ENCODE peak calls at places on chromosomes 3 and 15, in eight cellular contexts. D is GM12878, N is sigmoid colon, K is stomach, E is suprapubic skin, V is transverse colon, M is HepG2, Z is K562. Y is an unnamed sample.
A peak's percentile ranks its signal among the peaks of the same experiment; 100 is the strongest.

GRCh38 chr3:16174389-16174788 is at the start of gene GALNT15:
- DNase-seq in D (no peak), N (peak; percentile 96), K (peak; percentile 69), E (peak; percentile 94), V (peak; percentile 70), M (no peak), Z (no peak), Y (peak; percentile 63)

GRCh38 chr15:101240364-101240763 is 11.5 kb downstream of the CHSY1 start:
- DNase-seq in D (no peak), N (no peak), K (no peak), E (no peak), V (no peak), M (no peak), Z (no peak), Y (no peak)

GRCh38 chr3:171156455-171157005 is 130.0 kb upstream of the SLC2A2 start:
- DNase-seq in D (no peak), N (no peak), K (no peak), E (no peak), V (no peak), M (peak; percentile 15), Z (peak; percentile 74), Y (no peak)

GRCh38 chr3:194536883-194537637 is 50.3 kb upstream of the ATP13A3 start:
- DNase-seq in D (no peak), N (peak; percentile 75), K (peak; percentile 80), E (no peak), V (peak; percentile 89), M (peak; percentile 70), Z (no peak), Y (no peak)

GRCh38 chr3:156581954-156582353 is 27.0 kb upstream of the SSR3 start:
- DNase-seq in D (no peak), N (no peak), K (no peak), E (no peak), V (no peak), M (no peak), Z (no peak), Y (no peak)

GRCh38 chr3:119245778-119246177 is 5.1 kb upstream of the B4GALT4 start:
- DNase-seq in D (no peak), N (no peak), K (peak; percentile 63), E (no peak), V (no peak), M (no peak), Z (peak; percentile 28), Y (no peak)

GRCh38 chr15:92930776-92931175 is 30.7 kb downstream of the CHD2 start:
- DNase-seq in D (no peak), N (no peak), K (no peak), E (no peak), V (no peak), M (no peak), Z (no peak), Y (no peak)

GRCh38 chr15:80474751-80475295 is 70.6 kb downstream of the ARNT2 start:
- DNase-seq in D (no peak), N (no peak), K (no peak), E (no peak), V (no peak), M (no peak), Z (no peak), Y (no peak)

GRCh38 chr15:83207622-83208356 is at the start of gene HDGFL3:
- DNase-seq in D (no peak), N (peak; percentile 81), K (peak; percentile 46), E (peak; percentile 76), V (peak; percentile 45), M (no peak), Z (peak; percentile 60), Y (peak; percentile 32)

GRCh38 chr3:73624363-73625123 is at the start of gene PDZRN3:
- DNase-seq in D (no peak), N (peak; percentile 85), K (peak; percentile 55), E (peak; percentile 72), V (peak; percentile 65), M (no peak), Z (no peak), Y (no peak)

GRCh38 chr3:55500555-55501340 is 13.6 kb upstream of the WNT5A start:
- DNase-seq in D (no peak), N (no peak), K (no peak), E (no peak), V (no peak), M (no peak), Z (no peak), Y (no peak)

GRCh38 chr15:79209116-79209515 is 73.4 kb upstream of the ANKRD34C start:
- DNase-seq in D (no peak), N (no peak), K (no peak), E (no peak), V (no peak), M (peak; percentile 27), Z (no peak), Y (no peak)

GRCh38 chr3:5126586-5126985 is 4.5 kb downstream of the ARL8B start:
- DNase-seq in D (no peak), N (no peak), K (no peak), E (no peak), V (no peak), M (no peak), Z (no peak), Y (no peak)

GRCh38 chr3:181727122-181728036 is 15.7 kb downstream of the SOX2 start:
- DNase-seq in D (no peak), N (no peak), K (peak; percentile 40), E (no peak), V (no peak), M (no peak), Z (no peak), Y (peak; percentile 64)

GRCh38 chr3:189490337-189490736 is 140.9 kb upstream of the TP63 start:
- DNase-seq in D (no peak), N (no peak), K (no peak), E (no peak), V (no peak), M (no peak), Z (no peak), Y (no peak)

DNA sequence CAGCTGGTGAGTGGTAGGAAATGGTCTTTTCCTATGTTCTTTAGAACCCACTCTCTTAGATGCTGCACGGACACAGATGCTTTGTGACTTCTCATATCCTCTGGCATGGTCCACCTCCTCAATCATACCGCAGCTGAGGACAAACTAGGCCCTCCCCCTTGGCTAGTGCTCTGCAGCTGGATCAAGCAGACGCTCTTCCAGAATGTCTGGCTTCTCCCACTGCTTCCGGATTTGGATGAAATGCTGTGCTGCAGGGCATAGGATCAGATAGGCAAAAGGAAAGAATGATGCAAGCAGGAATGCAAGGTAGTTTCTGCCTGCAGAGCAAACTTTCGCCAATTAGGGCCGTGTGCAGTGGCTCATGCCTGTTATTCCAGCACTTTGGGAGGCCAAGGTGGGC is 75.7 kb upstream of the SLC4A7 start:
- DNase-seq in D (no peak), N (peak; percentile 77), K (no peak), E (peak; percentile 71), V (no peak), M (no peak), Z (no peak), Y (no peak)
- TF ChIP-seq POLR2AphosphoS5 in D (no peak), N (no peak), K (no peak), E (peak; percentile 42), V (no peak), M (no peak), Z (no peak), Y (no peak)

GRCh38 chr3:141865101-141865500 is 11.3 kb upstream of the ATP1B3 start:
- DNase-seq in D (no peak), N (no peak), K (no peak), E (no peak), V (no peak), M (no peak), Z (no peak), Y (peak; percentile 68)
- TF ChIP-seq EP300 in D (no peak), N (no peak), K (no peak), E (no peak), V (no peak), M (no peak), Z (no peak), Y (no peak)

GRCh38 chr3:187717572-187717971 is 15.2 kb upstream of the RTP2 start:
- DNase-seq in D (no peak), N (no peak), K (no peak), E (no peak), V (no peak), M (no peak), Z (no peak), Y (no peak)

GRCh38 chr3:187720337-187720670 is 17.9 kb upstream of the RTP2 start:
- DNase-seq in D (no peak), N (no peak), K (no peak), E (no peak), V (no peak), M (no peak), Z (no peak), Y (no peak)

GRCh38 chr3:187718802-187719201 is 16.4 kb upstream of the RTP2 start:
- DNase-seq in D (no peak), N (no peak), K (no peak), E (no peak), V (no peak), M (no peak), Z (no peak), Y (no peak)

GRCh38 chr3:187721055-187721454 is 18.7 kb upstream of the RTP2 start:
- DNase-seq in D (no peak), N (no peak), K (no peak), E (no peak), V (no peak), M (no peak), Z (no peak), Y (no peak)

DNA sequence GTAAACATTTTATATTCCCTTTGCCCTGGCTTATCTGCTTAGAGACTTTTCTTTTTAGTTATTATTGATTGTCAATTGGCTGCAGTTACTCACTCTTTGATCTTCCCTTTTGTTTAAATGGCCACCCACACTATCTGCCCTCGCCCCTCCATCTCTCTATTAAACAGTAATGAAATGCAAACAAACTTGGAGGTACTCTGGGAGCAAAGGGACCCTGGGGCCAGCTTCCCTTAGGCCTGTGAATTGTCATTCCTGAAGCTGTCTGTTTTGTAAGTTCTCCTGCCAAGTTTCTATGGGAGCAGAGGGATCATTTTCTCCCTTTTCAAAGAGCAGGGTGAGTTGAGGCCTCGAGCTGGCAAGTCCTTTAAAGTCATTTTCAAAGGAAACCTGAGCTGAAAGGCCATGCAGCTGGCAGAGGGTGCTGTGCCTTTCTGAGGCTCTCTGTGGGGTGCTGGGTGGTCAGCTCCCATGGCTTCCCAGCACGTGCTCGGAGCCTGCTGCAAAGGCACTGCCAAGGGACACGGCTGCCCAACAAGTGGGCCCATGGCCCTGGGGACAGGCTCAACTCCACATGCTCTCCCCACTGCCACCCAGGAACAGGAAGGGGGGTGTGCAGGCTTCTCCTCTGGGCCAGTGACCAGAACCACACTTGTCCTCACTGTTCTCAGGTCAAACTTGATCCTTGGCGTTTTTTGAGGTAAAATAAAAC is 17.4 kb upstream of the RTP2 start:
- DNase-seq in D (no peak), N (no peak), K (no peak), E (no peak), V (no peak), M (peak; percentile 84), Z (no peak), Y (no peak)
- TF ChIP-seq POLR2AphosphoS5 in D (no peak), N (no peak), K (no peak), E (no peak), V (no peak), M (no peak), Z (no peak), Y (no peak)

DNA sequence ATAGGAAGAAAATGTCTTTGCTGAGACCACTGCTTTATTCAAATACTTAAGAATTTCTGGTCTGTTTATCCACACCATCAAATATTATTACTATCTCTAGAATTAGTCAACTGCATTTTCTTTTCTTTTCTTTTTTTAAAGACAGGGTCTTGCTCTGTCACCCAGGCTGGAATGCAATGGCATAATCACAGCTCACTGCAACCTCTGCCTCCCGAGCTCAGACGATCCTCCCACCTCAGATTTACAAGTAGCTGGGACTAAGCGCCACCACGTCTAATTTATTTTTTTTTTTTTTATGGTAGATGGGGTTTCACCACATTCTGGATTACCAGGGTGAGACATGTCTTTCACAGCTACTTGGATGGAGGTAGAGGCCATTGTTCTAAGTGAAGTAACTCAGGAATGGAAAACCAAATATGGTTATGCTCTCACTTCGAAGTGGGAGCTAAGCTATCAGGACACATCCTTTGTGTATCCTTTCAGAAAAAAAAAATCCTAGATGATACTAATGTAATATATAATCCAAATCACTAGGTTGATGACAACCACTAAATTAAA is 52.8 kb downstream of the STAG1 start:
- DNase-seq in D (no peak), N (no peak), K (no peak), E (no peak), V (no peak), M (no peak), Z (no peak), Y (no peak)
- TF ChIP-seq EP300 in D (no peak), N (no peak), K (no peak), E (no peak), V (no peak), M (no peak), Z (no peak), Y (no peak)

Y was measured in upper lobe of left lung.